ENCODE peak calls at places on chromosome 22, in seven cellular contexts. One of them, this sample, is unnamed.

GRCh38 chr22:26673485-26673884 is 16.1 kb downstream of the MIAT start:
- DNase-seq in right atrium auricular region: no peak
- DNase-seq in fibroblast of the aortic adventitia: peak
- DNase-seq in astrocyte of the spinal cord: no peak
- DNase-seq in activated T-cell treated with anti-CD3 and anti-CD28 coated beads for 24 hours: peak
- DNase-seq in SK-N-MC: no peak
- DNase-seq in AG20443: peak
- DNase-seq in this sample: no peak

GRCh38 chr22:42680648-42681047 is 31.5 kb upstream of the CYB5R3 start:
- DNase-seq in fibroblast of the aortic adventitia: peak
- DNase-seq in right atrium auricular region: peak
- DNase-seq in SK-N-MC: no peak
- DNase-seq in activated T-cell treated with anti-CD3 and anti-CD28 coated beads for 24 hours: no peak
- DNase-seq in astrocyte of the spinal cord: peak
- DNase-seq in AG20443: peak
- DNase-seq in this sample: no peak

GRCh38 chr22:28424427-28425080 is 255.1 kb downstream of the TTC28 start:
- DNase-seq in astrocyte of the spinal cord: peak
- DNase-seq in fibroblast of the aortic adventitia: peak
- DNase-seq in SK-N-MC: no peak
- DNase-seq in activated T-cell treated with anti-CD3 and anti-CD28 coated beads for 24 hours: no peak
- DNase-seq in right atrium auricular region: no peak
- DNase-seq in AG20443: peak
- DNase-seq in this sample: no peak

GRCh38 chr22:44448271-44448780 is 49.7 kb downstream of the RTL6 start:
- DNase-seq in AG20443: peak
- DNase-seq in SK-N-MC: no peak
- DNase-seq in activated T-cell treated with anti-CD3 and anti-CD28 coated beads for 24 hours: no peak
- DNase-seq in right atrium auricular region: peak
- DNase-seq in astrocyte of the spinal cord: peak
- DNase-seq in fibroblast of the aortic adventitia: peak
- DNase-seq in this sample: no peak

GRCh38 chr22:44741929-44742328 is 10.4 kb upstream of the ARHGAP8 start:
- DNase-seq in activated T-cell treated with anti-CD3 and anti-CD28 coated beads for 24 hours: no peak
- DNase-seq in fibroblast of the aortic adventitia: no peak
- DNase-seq in right atrium auricular region: no peak
- DNase-seq in astrocyte of the spinal cord: no peak
- DNase-seq in AG20443: no peak
- DNase-seq in SK-N-MC: no peak
- DNase-seq in this sample: no peak

GRCh38 chr22:42203609-42204008 is 66.8 kb downstream of the TCF20 start:
- DNase-seq in right atrium auricular region: no peak
- DNase-seq in SK-N-MC: no peak
- DNase-seq in AG20443: no peak
- DNase-seq in activated T-cell treated with anti-CD3 and anti-CD28 coated beads for 24 hours: no peak
- DNase-seq in astrocyte of the spinal cord: no peak
- DNase-seq in fibroblast of the aortic adventitia: no peak
- DNase-seq in this sample: no peak

GRCh38 chr22:45937960-45938359 is 39.0 kb downstream of the WNT7B start:
- DNase-seq in SK-N-MC: no peak
- DNase-seq in fibroblast of the aortic adventitia: no peak
- DNase-seq in astrocyte of the spinal cord: no peak
- DNase-seq in activated T-cell treated with anti-CD3 and anti-CD28 coated beads for 24 hours: no peak
- DNase-seq in right atrium auricular region: no peak
- DNase-seq in AG20443: no peak
- DNase-seq in this sample: no peak

GRCh38 chr22:39458443-39459083 is 1.8 kb downstream of the MGAT3 start:
- DNase-seq in AG20443: no peak
- DNase-seq in activated T-cell treated with anti-CD3 and anti-CD28 coated beads for 24 hours: no peak
- DNase-seq in astrocyte of the spinal cord: no peak
- DNase-seq in right atrium auricular region: no peak
- DNase-seq in fibroblast of the aortic adventitia: no peak
- DNase-seq in SK-N-MC: no peak
- DNase-seq in this sample: no peak

GRCh38 chr22:33923660-33924246 is 3.5 kb upstream of the LARGE1 start:
- DNase-seq in SK-N-MC: no peak
- DNase-seq in astrocyte of the spinal cord: peak
- DNase-seq in fibroblast of the aortic adventitia: peak
- DNase-seq in right atrium auricular region: peak
- DNase-seq in AG20443: peak
- DNase-seq in activated T-cell treated with anti-CD3 and anti-CD28 coated beads for 24 hours: no peak
- DNase-seq in this sample: no peak

GRCh38 chr22:37742374-37743092 is 45.7 kb downstream of the TRIOBP start:
- DNase-seq in activated T-cell treated with anti-CD3 and anti-CD28 coated beads for 24 hours: no peak
- DNase-seq in astrocyte of the spinal cord: peak
- DNase-seq in SK-N-MC: no peak
- DNase-seq in AG20443: peak
- DNase-seq in fibroblast of the aortic adventitia: peak
- DNase-seq in right atrium auricular region: no peak
- DNase-seq in this sample: no peak

GRCh38 chr22:22073769-22074561 is 91.4 kb upstream of the TOP3B start:
- DNase-seq in fibroblast of the aortic adventitia: no peak
- DNase-seq in right atrium auricular region: peak
- DNase-seq in SK-N-MC: no peak
- DNase-seq in astrocyte of the spinal cord: no peak
- DNase-seq in AG20443: no peak
- DNase-seq in activated T-cell treated with anti-CD3 and anti-CD28 coated beads for 24 hours: no peak
- DNase-seq in this sample: no peak

GRCh38 chr22:46446799-46447198 is 90.6 kb downstream of the CELSR1 start:
- DNase-seq in right atrium auricular region: no peak
- DNase-seq in fibroblast of the aortic adventitia: peak
- DNase-seq in SK-N-MC: no peak
- DNase-seq in astrocyte of the spinal cord: no peak
- DNase-seq in activated T-cell treated with anti-CD3 and anti-CD28 coated beads for 24 hours: no peak
- DNase-seq in AG20443: no peak
- DNase-seq in this sample: no peak

GRCh38 chr22:19579113-19579811 is 55.1 kb upstream of the CLDN5 start:
- DNase-seq in fibroblast of the aortic adventitia: no peak
- DNase-seq in SK-N-MC: no peak
- DNase-seq in AG20443: no peak
- DNase-seq in activated T-cell treated with anti-CD3 and anti-CD28 coated beads for 24 hours: no peak
- DNase-seq in astrocyte of the spinal cord: peak
- DNase-seq in right atrium auricular region: no peak
- DNase-seq in this sample: no peak

GRCh38 chr22:42553475-42554361 is at the start of gene SERHL2:
- DNase-seq in AG20443: peak
- DNase-seq in fibroblast of the aortic adventitia: peak
- DNase-seq in activated T-cell treated with anti-CD3 and anti-CD28 coated beads for 24 hours: peak
- DNase-seq in right atrium auricular region: peak
- DNase-seq in SK-N-MC: no peak
- DNase-seq in astrocyte of the spinal cord: peak
- DNase-seq in this sample: peak

GRCh38 chr22:35838849-35839646 is 121.4 kb downstream of the APOL5 start:
- DNase-seq in SK-N-MC: no peak
- DNase-seq in right atrium auricular region: no peak
- DNase-seq in activated T-cell treated with anti-CD3 and anti-CD28 coated beads for 24 hours: no peak
- DNase-seq in fibroblast of the aortic adventitia: peak
- DNase-seq in AG20443: peak
- DNase-seq in astrocyte of the spinal cord: peak
- DNase-seq in this sample: no peak

GRCh38 chr22:20777420-20778177 is 3.7 kb downstream of the SERPIND1 start:
- DNase-seq in fibroblast of the aortic adventitia: peak
- DNase-seq in activated T-cell treated with anti-CD3 and anti-CD28 coated beads for 24 hours: no peak
- DNase-seq in SK-N-MC: no peak
- DNase-seq in astrocyte of the spinal cord: peak
- DNase-seq in right atrium auricular region: no peak
- DNase-seq in AG20443: peak
- DNase-seq in this sample: no peak

GRCh38 chr22:22552630-22553029 is 6.4 kb downstream of the PRAME start:
- DNase-seq in AG20443: no peak
- DNase-seq in right atrium auricular region: no peak
- DNase-seq in SK-N-MC: no peak
- DNase-seq in activated T-cell treated with anti-CD3 and anti-CD28 coated beads for 24 hours: no peak
- DNase-seq in astrocyte of the spinal cord: no peak
- DNase-seq in fibroblast of the aortic adventitia: no peak
- DNase-seq in this sample: no peak

GRCh38 chr22:46262449-46263207 is 515 bp downstream of the PKDREJ start:
- DNase-seq in SK-N-MC: no peak
- DNase-seq in AG20443: peak
- DNase-seq in right atrium auricular region: peak
- DNase-seq in fibroblast of the aortic adventitia: peak
- DNase-seq in astrocyte of the spinal cord: peak
- DNase-seq in activated T-cell treated with anti-CD3 and anti-CD28 coated beads for 24 hours: no peak
- DNase-seq in this sample: no peak

GRCh38 chr22:46830001-46830715 is 67.7 kb downstream of the TBC1D22A start:
- DNase-seq in AG20443: peak
- DNase-seq in fibroblast of the aortic adventitia: peak
- DNase-seq in astrocyte of the spinal cord: peak
- DNase-seq in activated T-cell treated with anti-CD3 and anti-CD28 coated beads for 24 hours: no peak
- DNase-seq in SK-N-MC: no peak
- DNase-seq in right atrium auricular region: peak
- DNase-seq in this sample: no peak

GRCh38 chr22:47148510-47148909 is 386.1 kb downstream of the TBC1D22A start:
- DNase-seq in fibroblast of the aortic adventitia: no peak
- DNase-seq in right atrium auricular region: no peak
- DNase-seq in activated T-cell treated with anti-CD3 and anti-CD28 coated beads for 24 hours: no peak
- DNase-seq in astrocyte of the spinal cord: no peak
- DNase-seq in AG20443: no peak
- DNase-seq in SK-N-MC: no peak
- DNase-seq in this sample: no peak

GRCh38 chr22:45785458-45785857 is 113.8 kb downstream of the ATXN10 start:
- DNase-seq in astrocyte of the spinal cord: no peak
- DNase-seq in SK-N-MC: no peak
- DNase-seq in right atrium auricular region: no peak
- DNase-seq in AG20443: no peak
- DNase-seq in fibroblast of the aortic adventitia: peak
- DNase-seq in activated T-cell treated with anti-CD3 and anti-CD28 coated beads for 24 hours: no peak
- DNase-seq in this sample: no peak

GRCh38 chr22:25898707-25899365 is 156.8 kb downstream of the MYO18B start:
- DNase-seq in activated T-cell treated with anti-CD3 and anti-CD28 coated beads for 24 hours: no peak
- DNase-seq in AG20443: no peak
- DNase-seq in fibroblast of the aortic adventitia: no peak
- DNase-seq in SK-N-MC: no peak
- DNase-seq in right atrium auricular region: no peak
- DNase-seq in astrocyte of the spinal cord: no peak
- DNase-seq in this sample: no peak

GRCh38 chr22:35930933-35931332 is 97.7 kb downstream of the RBFOX2 start:
- DNase-seq in fibroblast of the aortic adventitia: peak
- DNase-seq in AG20443: peak
- DNase-seq in right atrium auricular region: no peak
- DNase-seq in activated T-cell treated with anti-CD3 and anti-CD28 coated beads for 24 hours: no peak
- DNase-seq in SK-N-MC: no peak
- DNase-seq in astrocyte of the spinal cord: peak
- DNase-seq in this sample: no peak

GRCh38 chr22:39943366-39943765 is 16.8 kb upstream of the TMA7B start:
- DNase-seq in SK-N-MC: no peak
- DNase-seq in activated T-cell treated with anti-CD3 and anti-CD28 coated beads for 24 hours: no peak
- DNase-seq in fibroblast of the aortic adventitia: no peak
- DNase-seq in astrocyte of the spinal cord: no peak
- DNase-seq in right atrium auricular region: no peak
- DNase-seq in AG20443: no peak
- DNase-seq in this sample: no peak

GRCh38 chr22:50585238-50585637 is 2.6 kb upstream of the CHKB start:
- DNase-seq in fibroblast of the aortic adventitia: no peak
- DNase-seq in AG20443: no peak
- DNase-seq in activated T-cell treated with anti-CD3 and anti-CD28 coated beads for 24 hours: no peak
- DNase-seq in SK-N-MC: no peak
- DNase-seq in right atrium auricular region: no peak
- DNase-seq in astrocyte of the spinal cord: no peak
- DNase-seq in this sample: no peak

GRCh38 chr22:49432211-49432905 is 395.3 kb downstream of the BRD1 start:
- DNase-seq in right atrium auricular region: no peak
- DNase-seq in activated T-cell treated with anti-CD3 and anti-CD28 coated beads for 24 hours: no peak
- DNase-seq in SK-N-MC: no peak
- DNase-seq in fibroblast of the aortic adventitia: no peak
- DNase-seq in AG20443: no peak
- DNase-seq in astrocyte of the spinal cord: no peak
- DNase-seq in this sample: no peak

GRCh38 chr22:23534851-23535717 is 45.0 kb downstream of the IGLL1 start:
- DNase-seq in activated T-cell treated with anti-CD3 and anti-CD28 coated beads for 24 hours: no peak
- DNase-seq in fibroblast of the aortic adventitia: no peak
- DNase-seq in AG20443: no peak
- DNase-seq in astrocyte of the spinal cord: no peak
- DNase-seq in right atrium auricular region: no peak
- DNase-seq in SK-N-MC: no peak
- DNase-seq in this sample: no peak

GRCh38 chr22:19679476-19680099 is 34.7 kb upstream of the SEPTIN5 start:
- DNase-seq in activated T-cell treated with anti-CD3 and anti-CD28 coated beads for 24 hours: peak
- DNase-seq in fibroblast of the aortic adventitia: peak
- DNase-seq in right atrium auricular region: no peak
- DNase-seq in SK-N-MC: no peak
- DNase-seq in astrocyte of the spinal cord: no peak
- DNase-seq in AG20443: peak
- DNase-seq in this sample: no peak

GRCh38 chr22:23397008-23397617 is 183.0 kb downstream of the IGLL1 start:
- DNase-seq in AG20443: no peak
- DNase-seq in SK-N-MC: no peak
- DNase-seq in right atrium auricular region: no peak
- DNase-seq in activated T-cell treated with anti-CD3 and anti-CD28 coated beads for 24 hours: no peak
- DNase-seq in fibroblast of the aortic adventitia: no peak
- DNase-seq in astrocyte of the spinal cord: no peak
- DNase-seq in this sample: no peak

GRCh38 chr22:44385781-44386180 is 73.0 kb upstream of the SHISAL1 start:
- DNase-seq in SK-N-MC: no peak
- DNase-seq in fibroblast of the aortic adventitia: no peak
- DNase-seq in astrocyte of the spinal cord: no peak
- DNase-seq in AG20443: no peak
- DNase-seq in right atrium auricular region: no peak
- DNase-seq in activated T-cell treated with anti-CD3 and anti-CD28 coated beads for 24 hours: no peak
- DNase-seq in this sample: no peak

GRCh38 chr22:50008151-50009040 is 4.2 kb downstream of the IL17REL start:
- DNase-seq in right atrium auricular region: no peak
- DNase-seq in activated T-cell treated with anti-CD3 and anti-CD28 coated beads for 24 hours: no peak
- DNase-seq in fibroblast of the aortic adventitia: no peak
- DNase-seq in astrocyte of the spinal cord: no peak
- DNase-seq in SK-N-MC: no peak
- DNase-seq in AG20443: no peak
- DNase-seq in this sample: no peak

GRCh38 chr22:32544953-32545558 is 70.4 kb downstream of the FBXO7 start:
- DNase-seq in right atrium auricular region: no peak
- DNase-seq in fibroblast of the aortic adventitia: peak
- DNase-seq in AG20443: peak
- DNase-seq in activated T-cell treated with anti-CD3 and anti-CD28 coated beads for 24 hours: no peak
- DNase-seq in SK-N-MC: no peak
- DNase-seq in astrocyte of the spinal cord: no peak
- DNase-seq in this sample: no peak

GRCh38 chr22:48778308-48779195 is 1049.1 kb downstream of the BRD1 start:
- DNase-seq in SK-N-MC: no peak
- DNase-seq in fibroblast of the aortic adventitia: no peak
- DNase-seq in right atrium auricular region: peak
- DNase-seq in astrocyte of the spinal cord: no peak
- DNase-seq in AG20443: no peak
- DNase-seq in activated T-cell treated with anti-CD3 and anti-CD28 coated beads for 24 hours: no peak
- DNase-seq in this sample: no peak

This sample was measured in central memory CD8-positive, alpha-beta T cell.